ENCODE peak calls at places on chromosomes 11 and 22, in four cellular contexts. One of them, this sample, is unnamed.

GRCh38 chr11:133740928-133741327 is 104.4 kb downstream of the SPATA19 start:
- DNase-seq in HepG2: no peak
- DNase-seq in K562: no peak
- DNase-seq in GM12878: no peak
- DNase-seq in this sample: no peak

GRCh38 chr11:24234822-24235508 is 261.9 kb upstream of the LUZP2 start:
- DNase-seq in HepG2: no peak
- DNase-seq in K562: no peak
- DNase-seq in GM12878: no peak
- DNase-seq in this sample: no peak

GRCh38 chr11:107706531-107706930 is 5.3 kb downstream of the SLN start:
- DNase-seq in HepG2: no peak
- DNase-seq in K562: no peak
- DNase-seq in GM12878: no peak
- DNase-seq in this sample: no peak

GRCh38 chr22:29877620-29878019 is 5.4 kb upstream of the MTMR3 start:
- DNase-seq in HepG2: no peak
- DNase-seq in K562: no peak
- DNase-seq in GM12878: no peak
- DNase-seq in this sample: no peak

GRCh38 chr11:26219506-26220117 is 112.3 kb upstream of the ANO3 start:
- DNase-seq in HepG2: no peak
- DNase-seq in K562: no peak
- DNase-seq in GM12878: no peak
- DNase-seq in this sample: no peak

GRCh38 chr22:46031965-46032851 is 55.2 kb upstream of the WNT7B start:
- DNase-seq in HepG2: no peak
- DNase-seq in K562: no peak
- DNase-seq in GM12878: no peak
- DNase-seq in this sample: peak

GRCh38 chr11:8017894-8018741 is 31.0 kb downstream of the EIF3F start:
- DNase-seq in HepG2: no peak
- DNase-seq in K562: no peak
- DNase-seq in GM12878: no peak
- DNase-seq in this sample: no peak

GRCh38 chr22:35622132-35622913 is 5.2 kb upstream of the MB start:
- DNase-seq in HepG2: no peak
- DNase-seq in K562: no peak
- DNase-seq in GM12878: no peak
- DNase-seq in this sample: peak

GRCh38 chr22:25900880-25901279 is 158.9 kb downstream of the MYO18B start:
- DNase-seq in HepG2: no peak
- DNase-seq in K562: peak
- DNase-seq in GM12878: no peak
- DNase-seq in this sample: no peak

GRCh38 chr11:126191379-126192073 is 19.9 kb downstream of the RPUSD4 start:
- DNase-seq in HepG2: no peak
- DNase-seq in K562: no peak
- DNase-seq in GM12878: no peak
- DNase-seq in this sample: no peak

GRCh38 chr11:31874631-31875191 is 63.6 kb upstream of the PAX6 start:
- DNase-seq in HepG2: no peak
- DNase-seq in K562: no peak
- DNase-seq in GM12878: no peak
- DNase-seq in this sample: no peak

GRCh38 chr11:100629671-100630070 is 57.4 kb upstream of the ARHGAP42 start:
- DNase-seq in HepG2: no peak
- DNase-seq in K562: no peak
- DNase-seq in GM12878: no peak
- DNase-seq in this sample: no peak

GRCh38 chr22:21778705-21779363 is 43.2 kb upstream of the YPEL1 start:
- DNase-seq in HepG2: no peak
- DNase-seq in K562: peak
- DNase-seq in GM12878: no peak
- DNase-seq in this sample: no peak

GRCh38 chr11:4187055-4187988 is 92.7 kb downstream of the RRM1 start:
- DNase-seq in HepG2: peak
- DNase-seq in K562: peak
- DNase-seq in GM12878: no peak
- DNase-seq in this sample: peak
- TF ChIP-seq MXI1 in HepG2: no peak
- TF ChIP-seq MXI1 in K562: no peak
- TF ChIP-seq MXI1 in GM12878: no peak
- TF ChIP-seq MXI1 in this sample: no peak

DNA sequence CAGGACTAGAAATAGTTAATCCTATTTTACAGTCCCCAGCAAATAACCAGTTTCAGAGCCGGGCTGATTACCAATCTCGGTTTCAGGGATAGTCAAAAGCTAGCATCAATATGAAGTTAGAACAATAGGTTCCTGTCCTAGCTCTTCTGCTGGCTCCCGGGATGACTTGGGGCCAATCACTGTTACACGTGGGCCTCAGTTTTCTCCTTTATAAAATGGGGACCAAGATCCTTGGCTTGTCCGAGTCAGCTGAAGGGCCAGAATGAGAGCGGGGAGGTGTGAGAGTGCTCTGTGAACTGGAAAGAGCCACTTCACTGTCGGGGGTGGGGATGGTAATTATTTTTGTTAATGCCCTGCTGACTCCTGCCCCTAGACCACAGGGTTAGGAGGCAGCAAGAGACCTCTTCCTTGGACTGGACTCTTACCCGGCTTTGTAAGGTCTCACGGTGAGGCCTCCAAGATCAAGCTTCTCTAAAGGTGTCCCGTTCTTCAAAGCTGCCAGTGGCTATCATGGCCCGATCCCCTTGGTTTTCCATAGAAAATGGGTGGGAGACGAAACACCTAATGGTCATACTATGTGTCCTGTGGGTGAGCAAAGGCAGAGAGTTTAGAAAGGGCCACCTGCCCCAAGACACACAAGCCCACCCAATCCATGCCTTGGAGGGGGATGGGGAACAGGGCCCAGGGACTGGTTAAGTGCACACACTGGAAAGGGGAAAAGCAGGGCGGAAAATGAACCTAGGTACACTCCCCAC is 1.4 kb downstream of the UCP2 start:
- DNase-seq in HepG2: no peak
- DNase-seq in K562: no peak
- DNase-seq in GM12878: no peak
- DNase-seq in this sample: no peak
- TF ChIP-seq ZBTB33 in HepG2: no peak
- TF ChIP-seq ZBTB33 in K562: peak
- TF ChIP-seq ZBTB33 in GM12878: no peak
- TF ChIP-seq ZBTB33 in this sample: no peak

GRCh38 chr22:19329454-19329853 is 37.9 kb upstream of the CLTCL1 start:
- DNase-seq in HepG2: no peak
- DNase-seq in K562: no peak
- DNase-seq in GM12878: no peak
- DNase-seq in this sample: no peak

GRCh38 chr22:19330865-19331418 is 39.4 kb upstream of the CLTCL1 start:
- DNase-seq in HepG2: no peak
- DNase-seq in K562: no peak
- DNase-seq in GM12878: no peak
- DNase-seq in this sample: no peak

GRCh38 chr22:19331975-19332374 is 40.5 kb upstream of the CLTCL1 start:
- DNase-seq in HepG2: no peak
- DNase-seq in K562: no peak
- DNase-seq in GM12878: no peak
- DNase-seq in this sample: no peak

GRCh38 chr22:19336133-19337075 is 44.9 kb upstream of the CLTCL1 start:
- DNase-seq in HepG2: peak
- DNase-seq in K562: no peak
- DNase-seq in GM12878: no peak
- DNase-seq in this sample: no peak

GRCh38 chr22:19331474-19331873 is 40.0 kb upstream of the CLTCL1 start:
- DNase-seq in HepG2: no peak
- DNase-seq in K562: no peak
- DNase-seq in GM12878: no peak
- DNase-seq in this sample: no peak
- TF ChIP-seq MXI1 in HepG2: no peak
- TF ChIP-seq MXI1 in K562: no peak
- TF ChIP-seq MXI1 in GM12878: no peak
- TF ChIP-seq MXI1 in this sample: no peak

GRCh38 chr11:129861702-129862107 is 33.7 kb downstream of the NFRKB start:
- DNase-seq in HepG2: peak
- DNase-seq in K562: no peak
- DNase-seq in GM12878: no peak
- DNase-seq in this sample: no peak
- TF ChIP-seq ZBTB33 in HepG2: peak
- TF ChIP-seq ZBTB33 in K562: no peak
- TF ChIP-seq ZBTB33 in GM12878: no peak
- TF ChIP-seq ZBTB33 in this sample: no peak

GRCh38 chr11:12725047-12725862 is 51.0 kb downstream of the TEAD1 start:
- DNase-seq in HepG2: no peak
- DNase-seq in K562: no peak
- DNase-seq in GM12878: no peak
- DNase-seq in this sample: no peak
- TF ChIP-seq MXI1 in HepG2: no peak
- TF ChIP-seq MXI1 in K562: no peak
- TF ChIP-seq MXI1 in GM12878: no peak
- TF ChIP-seq MXI1 in this sample: no peak

GRCh38 chr11:72574534-72575460 is 99.4 kb downstream of the PDE2A start:
- DNase-seq in HepG2: no peak
- DNase-seq in K562: no peak
- DNase-seq in GM12878: no peak
- DNase-seq in this sample: no peak
- TF ChIP-seq ZBTB33 in HepG2: no peak
- TF ChIP-seq ZBTB33 in K562: no peak
- TF ChIP-seq ZBTB33 in GM12878: no peak
- TF ChIP-seq ZBTB33 in this sample: no peak

GRCh38 chr22:22988785-22989184 is 81.5 kb upstream of the GNAZ start:
- DNase-seq in HepG2: no peak
- DNase-seq in K562: no peak
- DNase-seq in GM12878: no peak
- DNase-seq in this sample: no peak

GRCh38 chr22:22989856-22990255 is 80.5 kb upstream of the GNAZ start:
- DNase-seq in HepG2: no peak
- DNase-seq in K562: no peak
- DNase-seq in GM12878: no peak
- DNase-seq in this sample: no peak

GRCh38 chr22:22986008-22986407 is 84.3 kb upstream of the GNAZ start:
- DNase-seq in HepG2: no peak
- DNase-seq in K562: no peak
- DNase-seq in GM12878: no peak
- DNase-seq in this sample: no peak

GRCh38 chr22:22986640-22987039 is 83.7 kb upstream of the GNAZ start:
- DNase-seq in HepG2: no peak
- DNase-seq in K562: no peak
- DNase-seq in GM12878: no peak
- DNase-seq in this sample: no peak

GRCh38 chr22:22988150-22988549 is 82.2 kb upstream of the GNAZ start:
- DNase-seq in HepG2: no peak
- DNase-seq in K562: no peak
- DNase-seq in GM12878: no peak
- DNase-seq in this sample: no peak
- TF ChIP-seq MXI1 in HepG2: no peak
- TF ChIP-seq MXI1 in K562: no peak
- TF ChIP-seq MXI1 in GM12878: no peak
- TF ChIP-seq MXI1 in this sample: no peak

GRCh38 chr11:129815596-129816461 is at the start of gene TMEM45B:
- DNase-seq in HepG2: no peak
- DNase-seq in K562: no peak
- DNase-seq in GM12878: no peak
- DNase-seq in this sample: peak
- TF ChIP-seq ZBTB33 in HepG2: no peak
- TF ChIP-seq ZBTB33 in K562: no peak
- TF ChIP-seq ZBTB33 in GM12878: no peak
- TF ChIP-seq ZBTB33 in this sample: no peak

GRCh38 chr11:882593-882992 is 28.0 kb downstream of the CHID1 start:
- DNase-seq in HepG2: no peak
- DNase-seq in K562: no peak
- DNase-seq in GM12878: no peak
- DNase-seq in this sample: no peak
- TF ChIP-seq MXI1 in HepG2: no peak
- TF ChIP-seq MXI1 in K562: no peak
- TF ChIP-seq MXI1 in GM12878: no peak
- TF ChIP-seq MXI1 in this sample: no peak

GRCh38 chr11:79314906-79315689 is 125.7 kb downstream of the TENM4 start:
- DNase-seq in HepG2: no peak
- DNase-seq in K562: no peak
- DNase-seq in GM12878: no peak
- DNase-seq in this sample: no peak
- TF ChIP-seq ZBTB33 in HepG2: no peak
- TF ChIP-seq ZBTB33 in K562: no peak
- TF ChIP-seq ZBTB33 in GM12878: no peak
- TF ChIP-seq ZBTB33 in this sample: no peak